ENCODE peak calls at places on chromosomes 11 and 22, in eight cellular contexts. One of them, this sample, is unnamed.

GRCh38 chr22:28791124-28791523 is 9.2 kb downstream of the XBP1 start:
- ATAC-seq in PC-3: no peak
- ATAC-seq in T-helper 17 cell: no peak
- ATAC-seq in gastrocnemius medialis: no peak
- ATAC-seq in left lung: no peak
- ATAC-seq in right cardiac atrium: no peak
- ATAC-seq in heart left ventricle: no peak
- ATAC-seq in activated CD8-positive, alpha-beta T cell treated with anti-CD3 and anti-CD28 coated beads, Interleukin-2, amount 10 ng/mL, durations not matched to agents 7 days and 5 days: no peak
- ATAC-seq in this sample: no peak

GRCh38 chr11:116955949-116956348 is 118.5 kb upstream of the APOA1 start:
- ATAC-seq in PC-3: no peak
- ATAC-seq in T-helper 17 cell: no peak
- ATAC-seq in gastrocnemius medialis: peak
- ATAC-seq in left lung: no peak
- ATAC-seq in right cardiac atrium: peak
- ATAC-seq in heart left ventricle: peak
- ATAC-seq in activated CD8-positive, alpha-beta T cell treated with anti-CD3 and anti-CD28 coated beads, Interleukin-2, amount 10 ng/mL, durations not matched to agents 7 days and 5 days: no peak
- ATAC-seq in this sample: no peak

GRCh38 chr11:44793350-44794090 is 66.8 kb downstream of the TSPAN18 start:
- ATAC-seq in PC-3: no peak
- ATAC-seq in T-helper 17 cell: no peak
- ATAC-seq in gastrocnemius medialis: no peak
- ATAC-seq in left lung: no peak
- ATAC-seq in right cardiac atrium: peak
- ATAC-seq in heart left ventricle: no peak
- ATAC-seq in activated CD8-positive, alpha-beta T cell treated with anti-CD3 and anti-CD28 coated beads, Interleukin-2, amount 10 ng/mL, durations not matched to agents 7 days and 5 days: no peak
- ATAC-seq in this sample: no peak

GRCh38 chr11:74288161-74288560 is 23.3 kb downstream of the P4HA3 start:
- ATAC-seq in PC-3: peak
- ATAC-seq in T-helper 17 cell: no peak
- ATAC-seq in gastrocnemius medialis: no peak
- ATAC-seq in left lung: peak
- ATAC-seq in right cardiac atrium: peak
- ATAC-seq in heart left ventricle: peak
- ATAC-seq in activated CD8-positive, alpha-beta T cell treated with anti-CD3 and anti-CD28 coated beads, Interleukin-2, amount 10 ng/mL, durations not matched to agents 7 days and 5 days: no peak
- ATAC-seq in this sample: no peak

GRCh38 chr11:116946414-116946813 is 109.0 kb upstream of the APOA1 start:
- ATAC-seq in PC-3: peak
- ATAC-seq in T-helper 17 cell: no peak
- ATAC-seq in gastrocnemius medialis: no peak
- ATAC-seq in left lung: no peak
- ATAC-seq in right cardiac atrium: peak
- ATAC-seq in heart left ventricle: no peak
- ATAC-seq in activated CD8-positive, alpha-beta T cell treated with anti-CD3 and anti-CD28 coated beads, Interleukin-2, amount 10 ng/mL, durations not matched to agents 7 days and 5 days: no peak
- ATAC-seq in this sample: no peak

GRCh38 chr11:95404370-95404769 is 173.4 kb upstream of the SESN3 start:
- ATAC-seq in PC-3: no peak
- ATAC-seq in T-helper 17 cell: no peak
- ATAC-seq in gastrocnemius medialis: no peak
- ATAC-seq in left lung: no peak
- ATAC-seq in right cardiac atrium: no peak
- ATAC-seq in heart left ventricle: no peak
- ATAC-seq in activated CD8-positive, alpha-beta T cell treated with anti-CD3 and anti-CD28 coated beads, Interleukin-2, amount 10 ng/mL, durations not matched to agents 7 days and 5 days: no peak
- ATAC-seq in this sample: peak

GRCh38 chr11:121329786-121330395 is 37.3 kb downstream of the SC5D start:
- ATAC-seq in PC-3: no peak
- ATAC-seq in T-helper 17 cell: no peak
- ATAC-seq in gastrocnemius medialis: no peak
- ATAC-seq in left lung: no peak
- ATAC-seq in right cardiac atrium: no peak
- ATAC-seq in heart left ventricle: no peak
- ATAC-seq in activated CD8-positive, alpha-beta T cell treated with anti-CD3 and anti-CD28 coated beads, Interleukin-2, amount 10 ng/mL, durations not matched to agents 7 days and 5 days: no peak
- ATAC-seq in this sample: no peak

GRCh38 chr22:26584010-26584409 is 5.9 kb downstream of the TPST2 start:
- ATAC-seq in PC-3: no peak
- ATAC-seq in T-helper 17 cell: no peak
- ATAC-seq in gastrocnemius medialis: no peak
- ATAC-seq in left lung: no peak
- ATAC-seq in right cardiac atrium: no peak
- ATAC-seq in heart left ventricle: no peak
- ATAC-seq in activated CD8-positive, alpha-beta T cell treated with anti-CD3 and anti-CD28 coated beads, Interleukin-2, amount 10 ng/mL, durations not matched to agents 7 days and 5 days: no peak
- ATAC-seq in this sample: no peak

GRCh38 chr11:34602245-34602644 is 18.6 kb upstream of the EHF start:
- ATAC-seq in PC-3: no peak
- ATAC-seq in T-helper 17 cell: no peak
- ATAC-seq in gastrocnemius medialis: no peak
- ATAC-seq in left lung: peak
- ATAC-seq in right cardiac atrium: no peak
- ATAC-seq in heart left ventricle: no peak
- ATAC-seq in activated CD8-positive, alpha-beta T cell treated with anti-CD3 and anti-CD28 coated beads, Interleukin-2, amount 10 ng/mL, durations not matched to agents 7 days and 5 days: no peak
- ATAC-seq in this sample: no peak

GRCh38 chr11:20355221-20356219 is 8.0 kb upstream of the HTATIP2 start:
- ATAC-seq in PC-3: peak
- ATAC-seq in T-helper 17 cell: peak
- ATAC-seq in gastrocnemius medialis: no peak
- ATAC-seq in left lung: peak
- ATAC-seq in right cardiac atrium: peak
- ATAC-seq in heart left ventricle: peak
- ATAC-seq in activated CD8-positive, alpha-beta T cell treated with anti-CD3 and anti-CD28 coated beads, Interleukin-2, amount 10 ng/mL, durations not matched to agents 7 days and 5 days: peak
- ATAC-seq in this sample: peak

GRCh38 chr22:19853879-19854777 is 546 bp downstream of the GNB1L start:
- ATAC-seq in PC-3: peak
- ATAC-seq in T-helper 17 cell: no peak
- ATAC-seq in gastrocnemius medialis: peak
- ATAC-seq in left lung: peak
- ATAC-seq in right cardiac atrium: peak
- ATAC-seq in heart left ventricle: peak
- ATAC-seq in activated CD8-positive, alpha-beta T cell treated with anti-CD3 and anti-CD28 coated beads, Interleukin-2, amount 10 ng/mL, durations not matched to agents 7 days and 5 days: peak
- ATAC-seq in this sample: no peak

GRCh38 chr22:45499746-45500145 is 2.9 kb upstream of the FBLN1 start:
- ATAC-seq in PC-3: no peak
- ATAC-seq in T-helper 17 cell: no peak
- ATAC-seq in gastrocnemius medialis: no peak
- ATAC-seq in left lung: peak
- ATAC-seq in right cardiac atrium: peak
- ATAC-seq in heart left ventricle: peak
- ATAC-seq in activated CD8-positive, alpha-beta T cell treated with anti-CD3 and anti-CD28 coated beads, Interleukin-2, amount 10 ng/mL, durations not matched to agents 7 days and 5 days: no peak
- ATAC-seq in this sample: peak

GRCh38 chr11:76568144-76568543 is 102.4 kb downstream of the LRRC32 start:
- ATAC-seq in PC-3: no peak
- ATAC-seq in T-helper 17 cell: no peak
- ATAC-seq in gastrocnemius medialis: no peak
- ATAC-seq in left lung: no peak
- ATAC-seq in right cardiac atrium: no peak
- ATAC-seq in heart left ventricle: no peak
- ATAC-seq in activated CD8-positive, alpha-beta T cell treated with anti-CD3 and anti-CD28 coated beads, Interleukin-2, amount 10 ng/mL, durations not matched to agents 7 days and 5 days: no peak
- ATAC-seq in this sample: no peak

GRCh38 chr11:123251656-123252344 is 56.8 kb upstream of the CLMP start:
- ATAC-seq in PC-3: no peak
- ATAC-seq in T-helper 17 cell: no peak
- ATAC-seq in gastrocnemius medialis: no peak
- ATAC-seq in left lung: peak
- ATAC-seq in right cardiac atrium: peak
- ATAC-seq in heart left ventricle: peak
- ATAC-seq in activated CD8-positive, alpha-beta T cell treated with anti-CD3 and anti-CD28 coated beads, Interleukin-2, amount 10 ng/mL, durations not matched to agents 7 days and 5 days: no peak
- ATAC-seq in this sample: no peak

GRCh38 chr11:45603930-45604682 is 61.3 kb downstream of the CHST1 start:
- ATAC-seq in PC-3: no peak
- ATAC-seq in T-helper 17 cell: no peak
- ATAC-seq in gastrocnemius medialis: no peak
- ATAC-seq in left lung: no peak
- ATAC-seq in right cardiac atrium: peak
- ATAC-seq in heart left ventricle: peak
- ATAC-seq in activated CD8-positive, alpha-beta T cell treated with anti-CD3 and anti-CD28 coated beads, Interleukin-2, amount 10 ng/mL, durations not matched to agents 7 days and 5 days: no peak
- ATAC-seq in this sample: peak

GRCh38 chr11:112291191-112291590 is 30.5 kb upstream of the PLET1 start:
- ATAC-seq in PC-3: no peak
- ATAC-seq in T-helper 17 cell: no peak
- ATAC-seq in gastrocnemius medialis: no peak
- ATAC-seq in left lung: no peak
- ATAC-seq in right cardiac atrium: no peak
- ATAC-seq in heart left ventricle: no peak
- ATAC-seq in activated CD8-positive, alpha-beta T cell treated with anti-CD3 and anti-CD28 coated beads, Interleukin-2, amount 10 ng/mL, durations not matched to agents 7 days and 5 days: no peak
- ATAC-seq in this sample: no peak

GRCh38 chr22:46115755-46116490 is 34.4 kb upstream of the PPARA start:
- ATAC-seq in PC-3: peak
- ATAC-seq in T-helper 17 cell: no peak
- ATAC-seq in gastrocnemius medialis: peak
- ATAC-seq in left lung: no peak
- ATAC-seq in right cardiac atrium: peak
- ATAC-seq in heart left ventricle: no peak
- ATAC-seq in activated CD8-positive, alpha-beta T cell treated with anti-CD3 and anti-CD28 coated beads, Interleukin-2, amount 10 ng/mL, durations not matched to agents 7 days and 5 days: no peak
- ATAC-seq in this sample: no peak

GRCh38 chr11:15724611-15725010 is 609.9 kb downstream of the INSC start:
- ATAC-seq in PC-3: no peak
- ATAC-seq in T-helper 17 cell: no peak
- ATAC-seq in gastrocnemius medialis: no peak
- ATAC-seq in left lung: no peak
- ATAC-seq in right cardiac atrium: no peak
- ATAC-seq in heart left ventricle: no peak
- ATAC-seq in activated CD8-positive, alpha-beta T cell treated with anti-CD3 and anti-CD28 coated beads, Interleukin-2, amount 10 ng/mL, durations not matched to agents 7 days and 5 days: no peak
- ATAC-seq in this sample: no peak

GRCh38 chr22:50202130-50202671 is 1.4 kb downstream of the SELENOO start:
- ATAC-seq in PC-3: no peak
- ATAC-seq in T-helper 17 cell: no peak
- ATAC-seq in gastrocnemius medialis: no peak
- ATAC-seq in left lung: no peak
- ATAC-seq in right cardiac atrium: no peak
- ATAC-seq in heart left ventricle: no peak
- ATAC-seq in activated CD8-positive, alpha-beta T cell treated with anti-CD3 and anti-CD28 coated beads, Interleukin-2, amount 10 ng/mL, durations not matched to agents 7 days and 5 days: no peak
- ATAC-seq in this sample: no peak

GRCh38 chr11:123209591-123209990 is 14.5 kb upstream of the CLMP start:
- ATAC-seq in PC-3: no peak
- ATAC-seq in T-helper 17 cell: no peak
- ATAC-seq in gastrocnemius medialis: no peak
- ATAC-seq in left lung: no peak
- ATAC-seq in right cardiac atrium: no peak
- ATAC-seq in heart left ventricle: no peak
- ATAC-seq in activated CD8-positive, alpha-beta T cell treated with anti-CD3 and anti-CD28 coated beads, Interleukin-2, amount 10 ng/mL, durations not matched to agents 7 days and 5 days: no peak
- ATAC-seq in this sample: peak

GRCh38 chr22:38862375-38863329 is 9.4 kb downstream of the CBX6 start:
- ATAC-seq in PC-3: no peak
- ATAC-seq in T-helper 17 cell: no peak
- ATAC-seq in gastrocnemius medialis: no peak
- ATAC-seq in left lung: peak
- ATAC-seq in right cardiac atrium: peak
- ATAC-seq in heart left ventricle: peak
- ATAC-seq in activated CD8-positive, alpha-beta T cell treated with anti-CD3 and anti-CD28 coated beads, Interleukin-2, amount 10 ng/mL, durations not matched to agents 7 days and 5 days: no peak
- ATAC-seq in this sample: no peak

GRCh38 chr11:85821636-85822035 is 10.7 kb upstream of the SYTL2 start:
- ATAC-seq in PC-3: peak
- ATAC-seq in T-helper 17 cell: no peak
- ATAC-seq in gastrocnemius medialis: no peak
- ATAC-seq in left lung: peak
- ATAC-seq in right cardiac atrium: no peak
- ATAC-seq in heart left ventricle: no peak
- ATAC-seq in activated CD8-positive, alpha-beta T cell treated with anti-CD3 and anti-CD28 coated beads, Interleukin-2, amount 10 ng/mL, durations not matched to agents 7 days and 5 days: no peak
- ATAC-seq in this sample: no peak

GRCh38 chr11:61671527-61671926 is 8.7 kb upstream of the DAGLA start:
- ATAC-seq in PC-3: peak
- ATAC-seq in T-helper 17 cell: no peak
- ATAC-seq in gastrocnemius medialis: no peak
- ATAC-seq in left lung: peak
- ATAC-seq in right cardiac atrium: no peak
- ATAC-seq in heart left ventricle: peak
- ATAC-seq in activated CD8-positive, alpha-beta T cell treated with anti-CD3 and anti-CD28 coated beads, Interleukin-2, amount 10 ng/mL, durations not matched to agents 7 days and 5 days: no peak
- ATAC-seq in this sample: no peak

GRCh38 chr11:44609028-44609782 is 43.7 kb downstream of the CD82 start:
- ATAC-seq in PC-3: no peak
- ATAC-seq in T-helper 17 cell: peak
- ATAC-seq in gastrocnemius medialis: no peak
- ATAC-seq in left lung: no peak
- ATAC-seq in right cardiac atrium: no peak
- ATAC-seq in heart left ventricle: no peak
- ATAC-seq in activated CD8-positive, alpha-beta T cell treated with anti-CD3 and anti-CD28 coated beads, Interleukin-2, amount 10 ng/mL, durations not matched to agents 7 days and 5 days: peak
- ATAC-seq in this sample: peak

GRCh38 chr11:119509969-119510401 is 87.0 kb upstream of the THY1 start:
- ATAC-seq in PC-3: peak
- ATAC-seq in T-helper 17 cell: peak
- ATAC-seq in gastrocnemius medialis: peak
- ATAC-seq in left lung: peak
- ATAC-seq in right cardiac atrium: peak
- ATAC-seq in heart left ventricle: peak
- ATAC-seq in activated CD8-positive, alpha-beta T cell treated with anti-CD3 and anti-CD28 coated beads, Interleukin-2, amount 10 ng/mL, durations not matched to agents 7 days and 5 days: no peak
- ATAC-seq in this sample: peak

GRCh38 chr11:73225851-73226250 is 7.8 kb downstream of the P2RY2 start:
- ATAC-seq in PC-3: no peak
- ATAC-seq in T-helper 17 cell: no peak
- ATAC-seq in gastrocnemius medialis: no peak
- ATAC-seq in left lung: no peak
- ATAC-seq in right cardiac atrium: no peak
- ATAC-seq in heart left ventricle: no peak
- ATAC-seq in activated CD8-positive, alpha-beta T cell treated with anti-CD3 and anti-CD28 coated beads, Interleukin-2, amount 10 ng/mL, durations not matched to agents 7 days and 5 days: no peak
- ATAC-seq in this sample: no peak

GRCh38 chr11:103183981-103184592 is 74.9 kb downstream of the DYNC2H1 start:
- ATAC-seq in PC-3: no peak
- ATAC-seq in T-helper 17 cell: no peak
- ATAC-seq in gastrocnemius medialis: no peak
- ATAC-seq in left lung: no peak
- ATAC-seq in right cardiac atrium: no peak
- ATAC-seq in heart left ventricle: no peak
- ATAC-seq in activated CD8-positive, alpha-beta T cell treated with anti-CD3 and anti-CD28 coated beads, Interleukin-2, amount 10 ng/mL, durations not matched to agents 7 days and 5 days: peak
- ATAC-seq in this sample: no peak

GRCh38 chr11:110479445-110480101 is 49.8 kb downstream of the FDX1 start:
- ATAC-seq in PC-3: no peak
- ATAC-seq in T-helper 17 cell: no peak
- ATAC-seq in gastrocnemius medialis: peak
- ATAC-seq in left lung: peak
- ATAC-seq in right cardiac atrium: peak
- ATAC-seq in heart left ventricle: peak
- ATAC-seq in activated CD8-positive, alpha-beta T cell treated with anti-CD3 and anti-CD28 coated beads, Interleukin-2, amount 10 ng/mL, durations not matched to agents 7 days and 5 days: no peak
- ATAC-seq in this sample: no peak

GRCh38 chr22:48872271-48873260 is 955.1 kb downstream of the BRD1 start:
- ATAC-seq in PC-3: no peak
- ATAC-seq in T-helper 17 cell: no peak
- ATAC-seq in gastrocnemius medialis: no peak
- ATAC-seq in left lung: no peak
- ATAC-seq in right cardiac atrium: no peak
- ATAC-seq in heart left ventricle: no peak
- ATAC-seq in activated CD8-positive, alpha-beta T cell treated with anti-CD3 and anti-CD28 coated beads, Interleukin-2, amount 10 ng/mL, durations not matched to agents 7 days and 5 days: no peak
- ATAC-seq in this sample: no peak

This sample was measured in stimulated activated memory B cell treated with anti-CD40 and anti-IgM and Interleukin-4, amounts not matched to agents 10 μg/mL and 1 μg/mL and 100 μg/mL, for 72 hours.